ENCODE peak calls at places on chromosome 9, in seven cellular contexts. O, C, P, A, S, X and H are unnamed samples.

GRCh38 chr9:33263936-33264472 is 504 bp downstream of the BAG1 start:
- DNase-seq in O (no peak), C (no peak), P (no peak), A (no peak), S (no peak), X (peak), H (no peak)

GRCh38 chr9:19381656-19382055 is 1.6 kb upstream of the RPS6 start:
- DNase-seq in O (no peak), C (no peak), P (no peak), A (no peak), S (no peak), X (no peak), H (no peak)

GRCh38 chr9:105405514-105406131 is 42.2 kb upstream of the FSD1L start:
- DNase-seq in O (peak), C (peak), P (peak), A (no peak), S (no peak), X (no peak), H (peak)

GRCh38 chr9:131019387-131020239 is 10.6 kb downstream of the LAMC3 start:
- DNase-seq in O (no peak), C (no peak), P (no peak), A (no peak), S (no peak), X (no peak), H (no peak)

GRCh38 chr9:112556497-112557085 is 70.0 kb downstream of the KIAA1958 start:
- DNase-seq in O (peak), C (peak), P (peak), A (no peak), S (no peak), X (no peak), H (no peak)

GRCh38 chr9:97759611-97760288 is 62.6 kb upstream of the XPA start:
- DNase-seq in O (no peak), C (no peak), P (no peak), A (no peak), S (no peak), X (peak), H (no peak)

GRCh38 chr9:72974501-72974900 is 21.6 kb upstream of the ALDH1A1 start:
- DNase-seq in O (no peak), C (no peak), P (no peak), A (no peak), S (no peak), X (no peak), H (no peak)

GRCh38 chr9:93459432-93459847 is 6.1 kb upstream of the FAM120AOS start:
- DNase-seq in O (no peak), C (no peak), P (no peak), A (no peak), S (no peak), X (no peak), H (no peak)

GRCh38 chr9:68775003-68775730 is 70.1 kb downstream of the PIP5K1B start:
- DNase-seq in O (peak), C (no peak), P (peak), A (no peak), S (no peak), X (no peak), H (peak)

GRCh38 chr9:112764344-112764743 is 13.8 kb downstream of the SNX30 start:
- DNase-seq in O (peak), C (peak), P (peak), A (no peak), S (no peak), X (no peak), H (no peak)

GRCh38 chr9:137021979-137022619 is 5.9 kb downstream of the ABCA2 start:
- DNase-seq in O (peak), C (no peak), P (peak), A (peak), S (peak), X (peak), H (no peak)

GRCh38 chr9:127199001-127199791 is 65.4 kb upstream of the GARNL3 start:
- DNase-seq in O (peak), C (peak), P (peak), A (peak), S (peak), X (peak), H (peak)

GRCh38 chr9:134951461-134951860 is 33.7 kb upstream of the FCN1 start:
- DNase-seq in O (no peak), C (no peak), P (no peak), A (no peak), S (no peak), X (no peak), H (no peak)

GRCh38 chr9:68515304-68516017 is 25.2 kb downstream of the TMEM252 start:
- DNase-seq in O (peak), C (no peak), P (peak), A (no peak), S (no peak), X (no peak), H (peak)

GRCh38 chr9:82532504-82532903 is 530.4 kb downstream of the RASEF start:
- DNase-seq in O (peak), C (peak), P (no peak), A (no peak), S (no peak), X (peak), H (no peak)

GRCh38 chr9:109813310-109813709 is 33.3 kb downstream of the PALM2AKAP2 start:
- DNase-seq in O (no peak), C (no peak), P (no peak), A (no peak), S (no peak), X (no peak), H (no peak)

GRCh38 chr9:109561137-109561536 is 63.0 kb upstream of the PTPN3 start:
- DNase-seq in O (no peak), C (no peak), P (no peak), A (no peak), S (no peak), X (no peak), H (no peak)

GRCh38 chr9:21931428-21931827 is 62.8 kb downstream of the CDKN2A start:
- DNase-seq in O (peak), C (no peak), P (no peak), A (no peak), S (no peak), X (no peak), H (no peak)

GRCh38 chr9:128310461-128310860 is 11.8 kb downstream of the TRUB2 start:
- DNase-seq in O (no peak), C (no peak), P (no peak), A (no peak), S (no peak), X (no peak), H (no peak)

GRCh38 chr9:108045851-108046250 is 556.3 kb upstream of the KLF4 start:
- DNase-seq in O (no peak), C (no peak), P (no peak), A (no peak), S (no peak), X (no peak), H (no peak)

GRCh38 chr9:75939712-75940111 is 49.2 kb downstream of the PCSK5 start:
- DNase-seq in O (no peak), C (no peak), P (no peak), A (no peak), S (no peak), X (no peak), H (no peak)

GRCh38 chr9:80076105-80076504 is 504.3 kb downstream of the TLE4 start:
- DNase-seq in O (no peak), C (no peak), P (peak), A (no peak), S (no peak), X (no peak), H (no peak)

GRCh38 chr9:133375724-133376654 is at the start of the genes STKLD1 and SURF4:
- DNase-seq in O (peak), C (peak), P (peak), A (peak), S (peak), X (peak), H (peak)

GRCh38 chr9:136997830-136998234 is 1.5 kb upstream of the CLIC3 start:
- DNase-seq in O (no peak), C (no peak), P (peak), A (no peak), S (no peak), X (no peak), H (no peak)

DNA sequence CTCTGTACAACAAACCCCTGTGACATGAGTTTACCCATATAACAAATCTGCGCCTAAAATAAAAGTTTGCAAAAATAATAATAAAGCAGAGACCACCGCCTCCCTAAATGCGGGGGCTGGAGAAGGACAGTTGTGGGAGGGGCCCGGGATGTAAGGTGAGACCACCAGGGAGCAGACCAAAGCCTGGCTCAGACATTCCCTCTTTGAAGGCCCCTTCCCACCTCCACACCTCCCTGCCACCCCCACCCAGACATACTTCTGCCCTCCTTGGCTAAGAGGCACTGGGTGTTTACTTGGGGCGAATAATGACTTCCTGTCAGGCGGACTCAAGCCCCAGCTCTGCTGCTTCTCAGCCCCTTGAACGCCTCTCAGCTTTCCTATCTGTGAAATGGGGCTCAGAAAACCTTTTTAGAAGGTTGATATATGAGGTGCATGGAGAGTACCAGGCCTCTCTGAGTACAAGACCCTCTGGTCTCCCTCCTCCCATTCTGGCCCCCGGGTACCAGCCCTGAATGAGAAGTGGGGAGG is 58.8 kb upstream of the GGTA1 start:
- DNase-seq in O (no peak), C (no peak), P (no peak), A (no peak), S (no peak), X (no peak), H (no peak)
- H3K4me3 ChIP-seq in O (no peak), C (no peak), P (no peak), A (no peak), S (peak), X (no peak), H (no peak)

DNA sequence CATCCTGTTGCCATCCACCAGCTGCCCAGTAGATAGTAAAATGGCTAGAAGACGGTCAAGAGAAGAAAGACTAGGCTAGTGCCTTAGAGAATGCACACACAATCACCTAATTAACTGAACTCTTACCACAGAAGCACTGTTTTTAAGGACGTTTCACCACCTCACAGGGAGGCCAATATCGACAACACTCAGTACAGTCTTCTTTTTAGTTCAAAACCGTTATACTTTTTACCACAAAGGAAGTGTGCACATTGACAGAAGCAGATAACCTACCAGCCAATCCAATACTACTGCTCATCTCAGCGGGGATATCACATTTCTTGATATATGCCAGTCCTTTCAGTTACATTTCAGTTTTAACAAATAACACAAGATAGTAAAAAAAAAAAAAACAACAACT is 122.3 kb downstream of the GNAQ start:
- DNase-seq in O (no peak), C (no peak), P (no peak), A (no peak), S (no peak), X (no peak), H (no peak)
- H3K4me3 ChIP-seq in O (no peak), C (no peak), P (no peak), A (no peak), S (no peak), X (no peak), H (no peak)

GRCh38 chr9:37917315-37917731 is 13.4 kb upstream of the SLC25A51 start:
- DNase-seq in O (no peak), C (no peak), P (no peak), A (no peak), S (no peak), X (no peak), H (no peak)

GRCh38 chr9:37919166-37919955 is 15.4 kb upstream of the SLC25A51 start:
- DNase-seq in O (no peak), C (no peak), P (no peak), A (no peak), S (no peak), X (no peak), H (no peak)

GRCh38 chr9:37916471-37917314 is 12.8 kb upstream of the SLC25A51 start:
- DNase-seq in O (no peak), C (no peak), P (no peak), A (no peak), S (no peak), X (no peak), H (no peak)

GRCh38 chr9:37918665-37919165 is 14.8 kb upstream of the SLC25A51 start:
- DNase-seq in O (no peak), C (no peak), P (no peak), A (no peak), S (no peak), X (no peak), H (no peak)

GRCh38 chr9:37917801-37918664 is 14.1 kb upstream of the SLC25A51 start:
- DNase-seq in O (no peak), C (no peak), P (no peak), A (no peak), S (no peak), X (no peak), H (no peak)
- H3K4me3 ChIP-seq in O (no peak), C (no peak), P (no peak), A (no peak), S (no peak), X (no peak), H (no peak)

DNA sequence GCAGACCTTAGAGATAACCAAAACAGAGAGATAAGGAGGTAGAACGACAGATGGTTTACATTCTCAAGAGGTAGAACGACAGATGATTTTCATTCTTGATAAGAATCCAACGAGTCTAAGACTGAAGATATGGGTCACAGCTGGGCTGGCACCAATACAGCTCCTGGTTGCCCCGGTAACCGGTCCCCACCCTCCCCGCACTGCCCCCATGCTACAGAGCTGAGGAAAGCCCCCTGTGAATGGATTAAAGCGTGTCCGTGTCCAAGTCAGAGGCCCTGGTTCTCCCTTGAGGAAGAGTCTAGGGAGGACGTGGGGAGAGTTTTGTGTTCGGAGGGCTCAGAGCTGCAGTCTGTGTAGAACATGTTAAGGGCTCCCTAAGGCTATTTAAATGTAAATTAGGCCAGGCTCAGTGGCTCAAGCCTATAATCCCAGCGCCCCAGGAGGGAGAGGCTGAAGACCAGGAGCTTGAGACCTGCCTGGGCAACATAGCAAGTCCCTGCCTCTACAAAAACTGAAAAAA is 8.1 kb downstream of the IDNK start:
- DNase-seq in O (peak), C (peak), P (no peak), A (peak), S (no peak), X (no peak), H (no peak)
- H3K4me3 ChIP-seq in O (no peak), C (no peak), P (no peak), A (peak), S (no peak), X (no peak), H (no peak)

DNA sequence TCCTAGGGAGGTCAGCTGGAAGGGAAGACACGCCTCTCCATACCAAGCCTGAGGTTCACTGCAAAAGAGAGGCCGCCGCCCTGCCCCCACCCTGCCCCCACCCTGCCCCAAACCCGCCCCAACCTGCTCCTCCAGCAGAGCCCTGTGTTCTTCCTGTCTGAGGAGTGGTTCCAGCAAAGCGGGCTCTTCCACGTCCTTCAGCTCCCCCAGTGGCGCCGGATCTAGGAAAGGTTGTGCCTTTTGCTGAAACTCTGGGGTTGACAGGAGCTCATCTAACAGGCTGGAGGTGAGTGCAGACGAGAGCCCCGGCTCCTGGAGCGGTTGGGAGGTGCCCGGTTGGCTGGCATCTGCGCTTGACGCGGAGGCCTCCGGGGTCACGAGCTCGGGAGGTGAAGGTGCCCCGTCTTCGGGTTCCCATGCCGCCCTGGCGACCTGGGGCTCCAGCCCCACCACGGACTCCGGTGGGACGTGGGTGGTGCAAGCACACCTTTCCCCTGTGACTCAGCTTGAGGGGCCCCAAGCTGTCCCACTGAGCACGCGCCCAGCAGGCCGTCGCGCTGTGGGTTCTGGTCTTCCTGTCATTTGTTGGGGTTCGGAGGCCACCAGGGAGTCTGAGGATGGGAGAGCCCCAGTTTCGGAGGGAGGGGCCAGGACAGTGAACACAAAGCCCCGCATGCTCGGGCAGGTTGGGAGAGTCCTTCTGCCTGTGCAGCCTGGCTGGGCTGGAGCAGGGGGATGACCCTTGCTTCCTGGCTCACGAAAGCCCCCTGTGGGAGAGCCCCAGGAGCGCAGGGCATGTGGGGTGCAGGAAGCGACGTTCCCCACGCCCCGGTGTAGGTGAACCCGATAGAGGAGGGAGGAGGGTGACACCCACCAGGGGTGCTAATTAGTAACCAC is 1467.1 kb downstream of the FOXD4L5 start:
- DNase-seq in O (peak), C (peak), P (peak), A (peak), S (no peak), X (no peak), H (no peak)
- H3K4me3 ChIP-seq in O (peak), C (peak), P (peak), A (peak), S (no peak), X (peak), H (peak)

DNA sequence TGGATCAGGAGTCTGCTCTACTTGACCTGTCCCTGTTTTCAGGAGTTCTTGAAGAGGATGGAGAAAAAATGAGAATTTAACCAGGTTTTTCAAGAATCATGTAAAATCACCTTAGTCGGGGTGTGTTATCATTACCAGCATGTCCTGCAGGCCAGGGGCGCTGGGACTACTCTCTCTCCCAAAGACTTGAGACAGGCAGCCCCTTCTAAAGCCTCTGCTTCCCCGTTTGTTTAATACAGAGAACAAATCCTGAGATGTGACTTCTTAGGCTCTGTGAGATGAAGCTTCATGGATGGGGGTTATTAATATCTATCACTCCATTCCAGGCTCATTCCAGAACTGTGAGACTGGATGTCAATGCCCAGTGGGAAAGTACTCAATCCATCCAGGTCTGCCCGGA is 3.0 kb downstream of the PAX5 start:
- DNase-seq in O (no peak), C (no peak), P (no peak), A (no peak), S (no peak), X (no peak), H (no peak)
- H3K4me3 ChIP-seq in O (no peak), C (no peak), P (no peak), A (no peak), S (no peak), X (no peak), H (no peak)

GRCh38 chr9:101991926-101992325 is 253.5 kb upstream of the GRIN3A start:
- DNase-seq in O (no peak), C (no peak), P (no peak), A (no peak), S (no peak), X (no peak), H (no peak)
- H3K4me3 ChIP-seq in O (no peak), C (no peak), P (no peak), A (no peak), S (no peak), X (no peak), H (no peak)

GRCh38 chr9:23006127-23006526 is 559.5 kb downstream of the DMRTA1 start:
- DNase-seq in O (no peak), C (no peak), P (no peak), A (no peak), S (no peak), X (no peak), H (no peak)
- H3K4me3 ChIP-seq in O (no peak), C (no peak), P (no peak), A (no peak), S (no peak), X (no peak), H (no peak)